ENCODE peak calls at places on chromosomes 11 and 22, in eight cellular contexts. S is occipital lobe; F is cardiac muscle cell; Y is activated T-cell treated with anti-CD3 and anti-CD28 coated beads for 1 hour; G is activated CD4-positive, alpha-beta T cell treated with anti-CD3 and anti-CD28 coated beads, Interleukin-2, amount 50 U/mL, for 24 hours; Q is NCI-H1417; Z is kidney glomerular epithelial cell; V is skeletal muscle cell. K is an unnamed sample.

GRCh38 chr11:16605971-16606783 is 132.3 kb upstream of the C11orf58 start:
- DNase-seq in S (peak), F (peak), Y (peak), G (peak), Q (peak), Z (peak), V (peak), K (peak)

GRCh38 chr11:44416776-44417175 is 106.8 kb upstream of the ALX4 start:
- DNase-seq in S (no peak), F (no peak), Y (no peak), G (no peak), Q (no peak), Z (peak), V (no peak), K (no peak)

GRCh38 chr11:121418625-121419114 is 33.4 kb upstream of the SORL1 start:
- DNase-seq in S (no peak), F (no peak), Y (no peak), G (peak), Q (no peak), Z (no peak), V (no peak), K (no peak)

GRCh38 chr11:57643802-57644201 is 5.9 kb downstream of the YPEL4 start:
- DNase-seq in S (no peak), F (no peak), Y (no peak), G (no peak), Q (no peak), Z (no peak), V (no peak), K (no peak)

GRCh38 chr22:42959472-42960145 is 55.3 kb downstream of the PACSIN2 start:
- DNase-seq in S (no peak), F (peak), Y (no peak), G (no peak), Q (no peak), Z (peak), V (peak), K (peak)

GRCh38 chr11:62546244-62546936 is at the start of gene AHNAK:
- DNase-seq in S (no peak), F (peak), Y (peak), G (no peak), Q (peak), Z (peak), V (no peak), K (no peak)

GRCh38 chr11:106021181-106021966 is 666 bp downstream of the MSANTD4 start:
- DNase-seq in S (no peak), F (no peak), Y (no peak), G (no peak), Q (no peak), Z (peak), V (peak), K (peak)

GRCh38 chr11:45193695-45194094 is 47.3 kb downstream of the PRDM11 start:
- DNase-seq in S (no peak), F (no peak), Y (no peak), G (no peak), Q (no peak), Z (no peak), V (no peak), K (no peak)

GRCh38 chr11:1382831-1383607 is 6.7 kb upstream of the BRSK2 start:
- DNase-seq in S (peak), F (peak), Y (peak), G (peak), Q (peak), Z (no peak), V (peak), K (peak)

GRCh38 chr11:32428665-32429293 is 6.6 kb downstream of the WT1 start:
- DNase-seq in S (no peak), F (no peak), Y (no peak), G (no peak), Q (no peak), Z (no peak), V (no peak), K (no peak)

GRCh38 chr22:33194529-33194928 is 136.3 kb upstream of the SYN3 start:
- DNase-seq in S (no peak), F (no peak), Y (no peak), G (no peak), Q (no peak), Z (no peak), V (no peak), K (no peak)

GRCh38 chr11:69218271-69218682 is 62.5 kb downstream of the SMIM38 start:
- DNase-seq in S (no peak), F (no peak), Y (no peak), G (no peak), Q (no peak), Z (no peak), V (no peak), K (no peak)

GRCh38 chr22:27129266-27129665 is 471.9 kb downstream of the MIAT start:
- DNase-seq in S (no peak), F (no peak), Y (no peak), G (no peak), Q (no peak), Z (no peak), V (no peak), K (no peak)

GRCh38 chr22:49300241-49300640 is 527.4 kb downstream of the BRD1 start:
- DNase-seq in S (no peak), F (no peak), Y (no peak), G (no peak), Q (no peak), Z (no peak), V (no peak), K (no peak)

GRCh38 chr11:111449158-111449557 is 63.0 kb downstream of the BTG4 start:
- DNase-seq in S (no peak), F (no peak), Y (no peak), G (no peak), Q (no peak), Z (no peak), V (no peak), K (no peak)

GRCh38 chr11:115503083-115503885 is 931 bp downstream of the CADM1 start:
- DNase-seq in S (peak), F (peak), Y (no peak), G (no peak), Q (peak), Z (peak), V (no peak), K (no peak)

GRCh38 chr11:78161937-78162336 is 22.5 kb upstream of the ALG8 start:
- DNase-seq in S (no peak), F (no peak), Y (no peak), G (no peak), Q (no peak), Z (no peak), V (no peak), K (no peak)

GRCh38 chr22:25492950-25493790 is 71.3 kb upstream of the GRK3 start:
- DNase-seq in S (peak), F (no peak), Y (no peak), G (no peak), Q (peak), Z (no peak), V (no peak), K (no peak)

GRCh38 chr11:101444164-101444563 is 139.6 kb downstream of the TRPC6 start:
- DNase-seq in S (no peak), F (peak), Y (no peak), G (no peak), Q (no peak), Z (no peak), V (no peak), K (no peak)

GRCh38 chr11:101127699-101128570 is 1.7 kb downstream of the PGR start:
- DNase-seq in S (no peak), F (peak), Y (no peak), G (no peak), Q (peak), Z (no peak), V (no peak), K (no peak)

GRCh38 chr11:113213549-113213948 is 100.8 kb upstream of the TTC12 start:
- DNase-seq in S (no peak), F (no peak), Y (no peak), G (no peak), Q (no peak), Z (no peak), V (no peak), K (no peak)

GRCh38 chr11:34238966-34239365 is 118.8 kb downstream of the ABTB2 start:
- DNase-seq in S (no peak), F (no peak), Y (no peak), G (no peak), Q (no peak), Z (no peak), V (no peak), K (no peak)

GRCh38 chr11:72553748-72554147 is 119.4 kb upstream of the CLPB start:
- DNase-seq in S (no peak), F (no peak), Y (no peak), G (no peak), Q (no peak), Z (no peak), V (no peak), K (no peak)

GRCh38 chr11:85951428-85952107 is 96.4 kb downstream of the CCDC83 start:
- DNase-seq in S (no peak), F (no peak), Y (no peak), G (no peak), Q (no peak), Z (no peak), V (no peak), K (no peak)

GRCh38 chr11:100923555-100923954 is 206.1 kb downstream of the PGR start:
- DNase-seq in S (no peak), F (no peak), Y (no peak), G (no peak), Q (no peak), Z (no peak), V (no peak), K (no peak)

GRCh38 chr22:24289781-24290181 is 19.1 kb downstream of the SPECC1L start:
- DNase-seq in S (no peak), F (no peak), Y (no peak), G (no peak), Q (no peak), Z (peak), V (no peak), K (no peak)

GRCh38 chr22:17266261-17266971 is 47.2 kb upstream of the ADA2 start:
- DNase-seq in S (no peak), F (peak), Y (no peak), G (no peak), Q (peak), Z (peak), V (peak), K (no peak)

K was measured in GM04504.